ENCODE peak calls at places on chromosome 17, in eight cellular contexts. O is K562, V is ovary, N is tibial nerve, B is A549, C is sigmoid colon, J is stomach, L is transverse colon. Y is an unnamed sample.

GRCh38 chr17:44830359-44831269 is 527 bp upstream of the GJC1 start:
- DNase-seq in O (no peak), V (peak), N (no peak), B (peak), C (peak), J (no peak), L (peak), Y (no peak)

GRCh38 chr17:14301279-14301760 is 439 bp downstream of the HS3ST3B1 start:
- DNase-seq in O (peak), V (no peak), N (no peak), B (no peak), C (no peak), J (peak), L (no peak), Y (no peak)

GRCh38 chr17:66523378-66524174 is 221.2 kb downstream of the PRKCA start:
- DNase-seq in O (no peak), V (no peak), N (no peak), B (no peak), C (no peak), J (no peak), L (peak), Y (no peak)

GRCh38 chr17:59561042-59561441 is 4.4 kb upstream of the DHX40 start:
- DNase-seq in O (peak), V (no peak), N (no peak), B (peak), C (no peak), J (no peak), L (no peak), Y (no peak)

GRCh38 chr17:82458885-82459424 is 414 bp downstream of the NARF start:
- DNase-seq in O (no peak), V (no peak), N (no peak), B (no peak), C (peak), J (peak), L (peak), Y (no peak)

GRCh38 chr17:7842380-7842949 is 8.4 kb downstream of the KDM6B start:
- DNase-seq in O (peak), V (peak), N (peak), B (peak), C (peak), J (peak), L (peak), Y (peak)

GRCh38 chr17:82416771-82417170 is 1.4 kb upstream of the HEXD start:
- DNase-seq in O (no peak), V (no peak), N (no peak), B (peak), C (no peak), J (no peak), L (no peak), Y (no peak)

GRCh38 chr17:64992325-64992802 is 64.2 kb downstream of the GNA13 start:
- DNase-seq in O (no peak), V (no peak), N (no peak), B (peak), C (no peak), J (no peak), L (no peak), Y (no peak)

GRCh38 chr17:59310263-59310920 is 21.1 kb upstream of the YPEL2 start:
- DNase-seq in O (no peak), V (no peak), N (no peak), B (no peak), C (no peak), J (no peak), L (no peak), Y (no peak)

GRCh38 chr17:38918916-38919315 is 6.5 kb upstream of the LASP1NB start:
- DNase-seq in O (no peak), V (no peak), N (no peak), B (no peak), C (peak), J (no peak), L (no peak), Y (no peak)

GRCh38 chr17:65287040-65287439 is 149.9 kb downstream of the RGS9 start:
- DNase-seq in O (no peak), V (no peak), N (no peak), B (no peak), C (no peak), J (no peak), L (no peak), Y (no peak)

GRCh38 chr17:42672038-42672437 is 4.8 kb downstream of the PLEKHH3 start:
- DNase-seq in O (no peak), V (no peak), N (no peak), B (no peak), C (no peak), J (no peak), L (no peak), Y (no peak)

GRCh38 chr17:1882836-1883235 is 53.0 kb downstream of the RPA1 start:
- DNase-seq in O (peak), V (no peak), N (peak), B (peak), C (no peak), J (no peak), L (no peak), Y (no peak)

GRCh38 chr17:163514-164103 is 17.8 kb downstream of the DOC2B start:
- DNase-seq in O (peak), V (no peak), N (no peak), B (no peak), C (no peak), J (no peak), L (no peak), Y (no peak)

GRCh38 chr17:4163951-4164350 is 21.0 kb downstream of the CYB5D2 start:
- DNase-seq in O (no peak), V (no peak), N (peak), B (peak), C (no peak), J (no peak), L (no peak), Y (no peak)

GRCh38 chr17:79176792-79177601 is 102.4 kb downstream of the ENGASE start:
- DNase-seq in O (no peak), V (no peak), N (no peak), B (no peak), C (no peak), J (no peak), L (no peak), Y (no peak)

GRCh38 chr17:19325542-19325941 is 37.0 kb downstream of the B9D1 start:
- DNase-seq in O (no peak), V (no peak), N (no peak), B (no peak), C (no peak), J (no peak), L (no peak), Y (no peak)

GRCh38 chr17:34637548-34638525 is 58.5 kb downstream of the TMEM132E start:
- DNase-seq in O (peak), V (peak), N (peak), B (peak), C (peak), J (peak), L (peak), Y (no peak)

GRCh38 chr17:20009302-20010098 is at the start of gene SPECC1:
- DNase-seq in O (peak), V (peak), N (peak), B (peak), C (peak), J (peak), L (peak), Y (no peak)

GRCh38 chr17:8492121-8492520 is 56.4 kb downstream of the NDEL1 start:
- DNase-seq in O (no peak), V (no peak), N (no peak), B (no peak), C (no peak), J (no peak), L (no peak), Y (no peak)

GRCh38 chr17:78925662-78926555 is 722 bp upstream of the TIMP2 start:
- DNase-seq in O (no peak), V (peak), N (peak), B (peak), C (peak), J (peak), L (peak), Y (peak)

GRCh38 chr17:81285179-81285878 is 9.8 kb downstream of the SLC38A10 start:
- DNase-seq in O (peak), V (peak), N (peak), B (no peak), C (peak), J (peak), L (peak), Y (peak)

GRCh38 chr17:6274310-6274709 is 160.6 kb downstream of the AIPL1 start:
- DNase-seq in O (no peak), V (no peak), N (no peak), B (no peak), C (no peak), J (no peak), L (no peak), Y (no peak)

GRCh38 chr17:33335491-33336173 is 42.5 kb upstream of the ASIC2 start:
- DNase-seq in O (peak), V (no peak), N (no peak), B (peak), C (no peak), J (no peak), L (no peak), Y (no peak)

GRCh38 chr17:33328129-33328528 is 35.0 kb upstream of the ASIC2 start:
- DNase-seq in O (peak), V (no peak), N (no peak), B (no peak), C (no peak), J (no peak), L (no peak), Y (no peak)

GRCh38 chr17:33334703-33335102 is 41.6 kb upstream of the ASIC2 start:
- DNase-seq in O (no peak), V (no peak), N (no peak), B (no peak), C (no peak), J (no peak), L (no peak), Y (no peak)

DNA sequence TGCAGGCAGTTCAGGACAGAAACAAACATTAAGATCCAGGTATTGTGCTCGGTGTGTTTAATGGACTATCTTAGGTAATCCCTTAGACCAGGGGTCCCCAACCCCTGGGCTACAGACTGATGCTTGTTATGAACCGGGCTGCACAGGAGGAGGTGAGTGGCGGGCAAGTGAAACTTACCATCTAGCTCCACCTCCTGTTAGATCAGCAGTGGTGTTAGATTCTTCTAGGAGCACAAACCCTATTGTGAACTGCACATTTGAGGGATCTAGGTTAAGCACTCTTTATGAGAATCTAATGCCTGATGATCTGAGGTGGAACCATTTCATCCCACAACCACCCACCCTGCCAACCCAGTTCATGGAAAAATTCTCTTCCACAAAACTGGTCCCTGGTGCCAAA is 37.8 kb upstream of the ASIC2 start:
- DNase-seq in O (no peak), V (no peak), N (no peak), B (peak), C (no peak), J (no peak), L (no peak), Y (no peak)
- TF ChIP-seq EP300 in O (no peak), V (no peak), N (no peak), B (no peak), C (no peak), J (no peak), L (no peak), Y (no peak)

GRCh38 chr17:73343168-73343634 is 31.4 kb upstream of the CDC42EP4 start:
- DNase-seq in O (peak), V (peak), N (peak), B (no peak), C (peak), J (no peak), L (peak), Y (no peak)
- TF ChIP-seq EP300 in O (no peak), V (no peak), N (peak), B (no peak), C (no peak), J (no peak), L (no peak), Y (no peak)

DNA sequence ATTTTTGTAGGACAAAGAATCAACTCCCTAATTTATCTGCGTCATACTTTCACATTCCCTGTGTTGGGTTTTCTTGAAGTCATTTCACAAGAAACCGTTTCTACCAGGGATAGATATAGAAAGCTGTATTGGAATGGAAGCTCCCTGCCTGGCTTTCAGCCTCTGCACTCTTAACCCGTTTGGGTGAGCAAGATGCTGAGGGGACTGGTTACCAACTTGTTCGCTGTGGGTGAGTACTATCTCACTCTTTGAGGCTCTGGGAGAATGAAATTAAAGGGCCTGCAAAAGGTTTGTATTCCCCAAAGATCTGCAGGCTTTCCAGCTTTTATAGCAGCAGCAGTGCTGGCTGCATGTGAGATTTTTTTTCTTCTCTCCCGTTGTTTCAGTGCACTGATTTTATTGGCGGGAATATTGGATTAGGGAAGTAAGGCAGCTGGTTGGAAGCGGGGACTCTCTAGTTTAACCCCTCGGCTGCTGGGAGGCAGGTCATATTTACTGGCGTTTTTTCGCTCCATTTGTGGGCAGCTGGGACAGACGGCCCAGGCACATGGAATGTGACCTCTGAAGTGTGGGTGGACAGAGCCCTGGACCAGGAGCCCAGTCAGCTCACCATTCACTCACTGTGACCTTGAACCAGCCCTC is 30.9 kb downstream of the C17orf75 start:
- DNase-seq in O (no peak), V (no peak), N (no peak), B (no peak), C (no peak), J (no peak), L (no peak), Y (no peak)
- TF ChIP-seq EP300 in O (no peak), V (no peak), N (no peak), B (no peak), C (no peak), J (no peak), L (no peak), Y (no peak)

GRCh38 chr17:80219013-80219776 is 938 bp downstream of the SGSH start:
- DNase-seq in O (peak), V (peak), N (peak), B (peak), C (peak), J (peak), L (peak), Y (peak)
- TF ChIP-seq EP300 in O (peak), V (no peak), N (peak), B (no peak), C (no peak), J (no peak), L (no peak), Y (no peak)

GRCh38 chr17:40219073-40219860 is at the start of gene WIPF2:
- DNase-seq in O (peak), V (peak), N (peak), B (peak), C (peak), J (peak), L (peak), Y (peak)

GRCh38 chr17:40218740-40219072 is 398 bp upstream of the WIPF2 start:
- DNase-seq in O (peak), V (peak), N (peak), B (peak), C (peak), J (peak), L (peak), Y (no peak)

GRCh38 chr17:40225151-40225550 is 6.0 kb downstream of the WIPF2 start:
- DNase-seq in O (no peak), V (no peak), N (no peak), B (no peak), C (no peak), J (no peak), L (no peak), Y (no peak)

GRCh38 chr17:40224707-40225092 is 5.6 kb downstream of the WIPF2 start:
- DNase-seq in O (no peak), V (no peak), N (peak), B (no peak), C (no peak), J (peak), L (no peak), Y (no peak)
- TF ChIP-seq EP300 in O (no peak), V (no peak), N (peak), B (no peak), C (no peak), J (no peak), L (no peak), Y (no peak)

DNA sequence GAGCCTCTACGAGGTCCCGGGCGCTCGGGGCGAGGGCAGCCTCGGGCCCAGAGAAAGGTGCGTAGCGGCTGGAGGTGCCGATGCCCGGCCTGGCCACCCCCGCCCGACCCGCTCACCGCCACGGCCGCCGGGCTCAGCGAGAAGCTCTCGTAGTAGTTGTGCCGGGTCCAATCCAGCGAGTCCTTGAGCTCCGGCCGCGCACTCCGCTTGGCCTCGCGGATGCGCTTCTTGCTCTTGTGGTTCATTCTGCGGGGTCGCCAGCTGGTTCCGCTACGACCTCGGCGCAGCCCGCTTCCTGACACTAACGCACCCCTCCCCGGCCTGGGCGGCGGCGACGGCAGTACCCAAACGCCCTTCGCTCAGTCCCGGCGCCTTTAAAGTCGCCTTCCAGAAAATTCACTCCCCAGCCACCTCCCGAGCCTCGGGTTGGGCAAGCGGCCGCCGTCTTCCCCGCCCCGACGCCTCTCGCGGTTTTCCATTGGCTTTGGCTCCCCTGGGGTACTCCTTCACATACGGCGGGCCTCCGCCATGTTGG is at the start of gene JMJD6:
- DNase-seq in O (peak), V (peak), N (peak), B (peak), C (peak), J (peak), L (peak), Y (peak)
- TF ChIP-seq EP300 in O (no peak), V (peak), N (peak), B (no peak), C (peak), J (no peak), L (no peak), Y (no peak)

Y was measured in esophagus muscularis mucosa.